ENCODE peak calls at places on chromosomes 7 and 10, in seven cellular contexts. O is Panc1, P is Peyer's patch, G is Karpas-422, I is ovary, M is ascending aorta, Z is vagina. N is an unnamed sample. For H3K9me3 and H3K36me3, the result is how much of the 10 kb centered on the place peaks cover.

GRCh38 chr7:138853448-138853847 is 55.5 kb upstream of the ATP6V0A4 start:
- DNase-seq in O (no peak), P (no peak), G (no peak), I (no peak), M (no peak), Z (no peak), N (no peak)

GRCh38 chr10:87093461-87094372 is 926 bp downstream of the GLUD1 start:
- DNase-seq in O (no peak), P (peak), G (peak), I (peak), M (peak), Z (no peak), N (peak)

GRCh38 chr10:17673517-17674051 is 29.6 kb downstream of the STAM start:
- DNase-seq in O (peak), P (no peak), G (no peak), I (no peak), M (no peak), Z (no peak), N (peak)

GRCh38 chr7:17706734-17707133 is 233.6 kb downstream of the SNX13 start:
- DNase-seq in O (peak), P (no peak), G (peak), I (no peak), M (no peak), Z (no peak), N (peak)

GRCh38 chr10:43048301-43049051 is 28.4 kb upstream of the RET start:
- DNase-seq in O (no peak), P (no peak), G (peak), I (no peak), M (no peak), Z (no peak), N (no peak)

GRCh38 chr10:57972783-57973182 is 294.9 kb downstream of the IPMK start:
- DNase-seq in O (no peak), P (no peak), G (no peak), I (no peak), M (no peak), Z (no peak), N (no peak)

GRCh38 chr7:146175716-146176115 is 59.1 kb downstream of the CNTNAP2 start:
- DNase-seq in O (no peak), P (no peak), G (no peak), I (no peak), M (no peak), Z (no peak), N (no peak)

GRCh38 chr10:98236866-98237265 is 31.1 kb downstream of the LOXL4 start:
- DNase-seq in O (no peak), P (no peak), G (no peak), I (no peak), M (no peak), Z (no peak), N (no peak)

GRCh38 chr7:106114735-106115383 is 2.7 kb upstream of the SYPL1 start:
- DNase-seq in O (no peak), P (peak), G (peak), I (no peak), M (no peak), Z (no peak), N (no peak)

GRCh38 chr7:10122573-10123100 is 851.0 kb upstream of the PHF14 start:
- DNase-seq in O (no peak), P (no peak), G (peak), I (no peak), M (no peak), Z (no peak), N (peak)

GRCh38 chr7:128974241-128974934 is 36.7 kb downstream of the IRF5 start:
- DNase-seq in O (no peak), P (no peak), G (no peak), I (no peak), M (no peak), Z (no peak), N (no peak)

GRCh38 chr10:130576427-130576826 is 440.2 kb downstream of the GLRX3 start:
- DNase-seq in O (no peak), P (no peak), G (no peak), I (no peak), M (no peak), Z (peak), N (no peak)

GRCh38 chr10:126242352-126243260 is 145.7 kb downstream of the ADAM12 start:
- DNase-seq in O (no peak), P (no peak), G (no peak), I (peak), M (no peak), Z (no peak), N (peak)

GRCh38 chr10:33152750-33153149 is 181.7 kb downstream of the NRP1 start:
- DNase-seq in O (no peak), P (no peak), G (no peak), I (no peak), M (no peak), Z (no peak), N (no peak)

GRCh38 chr10:63603709-63604445 is 82.7 kb downstream of the REEP3 start:
- DNase-seq in O (no peak), P (no peak), G (peak), I (no peak), M (no peak), Z (no peak), N (no peak)

GRCh38 chr7:143383642-143383957 is 2.5 kb downstream of the ZYX start:
- DNase-seq in O (no peak), P (no peak), G (no peak), I (no peak), M (no peak), Z (no peak), N (no peak)

GRCh38 chr7:102468416-102469350 is 3.9 kb downstream of the LRWD1 start:
- DNase-seq in O (no peak), P (no peak), G (no peak), I (no peak), M (no peak), Z (no peak), N (no peak)

GRCh38 chr7:18384491-18385143 is 110.9 kb upstream of the HDAC9 start:
- DNase-seq in O (no peak), P (no peak), G (no peak), I (no peak), M (no peak), Z (no peak), N (no peak)

GRCh38 chr10:35339946-35340345 is 3.6 kb downstream of the CCNY start:
- DNase-seq in O (no peak), P (no peak), G (no peak), I (no peak), M (no peak), Z (no peak), N (no peak)

GRCh38 chr7:66696774-66697191 is 43.8 kb upstream of the RABGEF1 start:
- DNase-seq in O (no peak), P (no peak), G (no peak), I (no peak), M (no peak), Z (no peak), N (peak)

GRCh38 chr10:131870411-131870810 is 30.4 kb upstream of the PPP2R2D start:
- DNase-seq in O (no peak), P (no peak), G (no peak), I (no peak), M (no peak), Z (no peak), N (no peak)

GRCh38 chr10:12605580-12606405 is 256.4 kb downstream of the CAMK1D start:
- DNase-seq in O (no peak), P (peak), G (peak), I (peak), M (peak), Z (no peak), N (peak)

GRCh38 chr7:17027803-17028163 is 146.0 kb upstream of the AGR3 start:
- DNase-seq in O (no peak), P (no peak), G (no peak), I (no peak), M (no peak), Z (no peak), N (no peak)

GRCh38 chr7:28687631-28688030 is 270.5 kb downstream of the TRIL start:
- DNase-seq in O (no peak), P (no peak), G (no peak), I (no peak), M (no peak), Z (no peak), N (no peak)

GRCh38 chr10:4765428-4765827 is 60.6 kb upstream of the AKR1E2 start:
- DNase-seq in O (no peak), P (no peak), G (no peak), I (no peak), M (no peak), Z (no peak), N (no peak)

GRCh38 chr10:113216068-113216467 is 266.0 kb downstream of the TCF7L2 start:
- DNase-seq in O (no peak), P (no peak), G (no peak), I (no peak), M (no peak), Z (no peak), N (no peak)

GRCh38 chr7:93203496-93203895 is 22.8 kb downstream of the HEPACAM2 start:
- DNase-seq in O (no peak), P (peak), G (no peak), I (no peak), M (no peak), Z (no peak), N (no peak)

GRCh38 chr7:47693161-47693740 is 111.3 kb upstream of the TNS3 start:
- DNase-seq in O (no peak), P (no peak), G (no peak), I (no peak), M (no peak), Z (no peak), N (no peak)

GRCh38 chr10:5494611-5495010 is 4.8 kb downstream of the CALML5 start:
- DNase-seq in O (no peak), P (no peak), G (no peak), I (no peak), M (no peak), Z (no peak), N (no peak)

GRCh38 chr10:60290558-60290957 is 99.1 kb downstream of the ANK3 start:
- DNase-seq in O (no peak), P (no peak), G (no peak), I (no peak), M (no peak), Z (no peak), N (peak)

GRCh38 chr7:19377611-19378339 is 232.6 kb upstream of the FERD3L start:
- DNase-seq in O (no peak), P (no peak), G (no peak), I (no peak), M (no peak), Z (no peak), N (peak)

GRCh38 chr7:87934699-87935372 is 785 bp downstream of the ADAM22 start:
- DNase-seq in O (no peak), P (no peak), G (peak), I (no peak), M (no peak), Z (no peak), N (peak)

GRCh38 chr7:112692333-112692732 is 97.9 kb downstream of the TMEM168 start:
- DNase-seq in O (no peak), P (no peak), G (no peak), I (no peak), M (no peak), Z (no peak), N (no peak)

GRCh38 chr7:17709127-17709526 is 231.2 kb downstream of the SNX13 start:
- DNase-seq in O (no peak), P (no peak), G (no peak), I (no peak), M (no peak), Z (no peak), N (no peak)

GRCh38 chr10:83539528-83540308 is 599.6 kb upstream of the GHITM start:
- DNase-seq in O (no peak), P (no peak), G (no peak), I (peak), M (no peak), Z (no peak), N (no peak)

GRCh38 chr7:40673285-40673684 is 538.5 kb downstream of the SUGCT start:
- DNase-seq in O (peak), P (no peak), G (no peak), I (no peak), M (no peak), Z (no peak), N (no peak)

GRCh38 chr10:99548041-99548530 is 15.3 kb downstream of the NKX2-3 start:
- DNase-seq in O (no peak), P (no peak), G (peak), I (no peak), M (no peak), Z (no peak), N (peak)

GRCh38 chr7:74289660-74290589 is 718 bp downstream of the CLIP2 start:
- DNase-seq in O (no peak), P (peak), G (no peak), I (peak), M (no peak), Z (no peak), N (no peak)

GRCh38 chr7:90856317-90857072 is 260.4 kb downstream of the CDK14 start:
- DNase-seq in O (no peak), P (no peak), G (no peak), I (no peak), M (no peak), Z (no peak), N (no peak)

DNA sequence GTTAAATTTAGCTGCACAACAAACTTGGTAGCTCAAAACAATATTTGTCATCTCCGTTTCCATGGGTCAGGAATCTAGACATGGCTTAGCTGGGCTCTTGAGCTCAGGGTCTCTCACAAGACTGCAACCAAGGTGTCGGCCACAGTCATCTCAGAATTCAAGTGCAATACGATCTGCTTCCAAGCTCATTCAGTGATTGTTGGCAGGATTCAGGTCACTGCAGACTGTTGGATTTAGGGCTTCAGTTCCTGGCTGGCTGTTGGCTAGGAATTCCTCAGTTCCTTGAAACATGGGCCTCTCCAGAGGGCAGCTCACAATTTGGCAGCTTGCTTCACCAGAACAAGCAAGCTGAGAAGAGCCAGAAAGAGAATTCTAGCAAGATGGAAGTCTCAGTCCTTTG is 17.5 kb upstream of the CHST3 start:
- DNase-seq in O (no peak), P (no peak), G (no peak), I (no peak), M (no peak), Z (no peak), N (no peak)
- H3K9me3 ChIP-seq in O (under half), P (under half), G (under half), I (under half), M (under half), Z (under half), N (under half)

GRCh38 chr10:26829810-26830515 is 30.8 kb downstream of the ABI1 start:
- DNase-seq in O (no peak), P (no peak), G (no peak), I (no peak), M (no peak), Z (no peak), N (no peak)

GRCh38 chr10:26837139-26837538 is 23.6 kb downstream of the ABI1 start:
- DNase-seq in O (no peak), P (no peak), G (no peak), I (no peak), M (no peak), Z (no peak), N (no peak)

GRCh38 chr10:26832960-26833359 is 27.8 kb downstream of the ABI1 start:
- DNase-seq in O (no peak), P (no peak), G (no peak), I (no peak), M (no peak), Z (no peak), N (no peak)

GRCh38 chr10:26839966-26840627 is 20.7 kb downstream of the ABI1 start:
- DNase-seq in O (no peak), P (no peak), G (no peak), I (no peak), M (no peak), Z (no peak), N (no peak)

DNA sequence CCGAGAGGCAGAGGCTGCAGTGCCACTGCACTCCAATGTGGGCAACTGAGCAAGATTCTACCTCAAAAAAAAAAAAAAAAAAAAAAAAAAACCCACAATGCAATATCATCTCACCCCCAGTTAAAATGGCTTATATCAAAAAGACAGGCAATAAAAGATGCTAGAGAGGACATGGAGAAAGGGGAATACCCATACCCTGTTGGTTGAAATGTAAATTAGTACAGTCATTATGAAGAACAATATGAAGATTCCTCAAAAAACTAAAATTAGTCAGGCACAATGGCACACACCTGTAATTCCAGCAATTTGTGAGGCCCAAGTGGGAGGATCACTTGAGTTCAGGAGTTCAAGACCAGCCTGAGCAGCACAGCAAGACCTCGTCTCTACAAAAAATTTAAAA is 25.7 kb downstream of the ABI1 start:
- DNase-seq in O (no peak), P (no peak), G (no peak), I (no peak), M (no peak), Z (no peak), N (no peak)
- H3K36me3 ChIP-seq in O (under half), P (under half), G (under half), I (under half), M (under half), Z (under half), N (under half)

DNA sequence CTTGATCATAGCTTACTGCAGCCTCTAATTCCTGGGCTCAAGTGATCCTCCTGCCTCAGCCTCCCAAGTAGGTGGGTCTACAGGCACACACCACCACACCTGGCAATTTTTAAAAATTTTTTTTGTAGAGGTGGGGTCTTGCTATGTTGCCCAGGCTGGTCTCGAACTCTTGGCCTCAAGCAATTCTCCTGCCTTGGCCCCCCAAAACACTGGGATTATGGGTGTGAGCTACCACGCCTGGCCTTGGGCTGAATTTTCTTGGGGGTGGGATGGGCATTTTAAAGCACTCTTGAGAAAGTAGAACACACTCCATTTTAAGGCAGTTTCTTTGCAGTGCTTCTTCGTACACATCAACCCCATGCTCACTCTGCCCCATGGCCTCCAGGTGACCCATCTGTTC is 28.7 kb downstream of the TBXAS1 start:
- DNase-seq in O (no peak), P (no peak), G (peak), I (no peak), M (no peak), Z (no peak), N (no peak)
- H3K27ac ChIP-seq in O (no peak), P (no peak), G (no peak), I (no peak), M (no peak), Z (no peak), N (no peak)

DNA sequence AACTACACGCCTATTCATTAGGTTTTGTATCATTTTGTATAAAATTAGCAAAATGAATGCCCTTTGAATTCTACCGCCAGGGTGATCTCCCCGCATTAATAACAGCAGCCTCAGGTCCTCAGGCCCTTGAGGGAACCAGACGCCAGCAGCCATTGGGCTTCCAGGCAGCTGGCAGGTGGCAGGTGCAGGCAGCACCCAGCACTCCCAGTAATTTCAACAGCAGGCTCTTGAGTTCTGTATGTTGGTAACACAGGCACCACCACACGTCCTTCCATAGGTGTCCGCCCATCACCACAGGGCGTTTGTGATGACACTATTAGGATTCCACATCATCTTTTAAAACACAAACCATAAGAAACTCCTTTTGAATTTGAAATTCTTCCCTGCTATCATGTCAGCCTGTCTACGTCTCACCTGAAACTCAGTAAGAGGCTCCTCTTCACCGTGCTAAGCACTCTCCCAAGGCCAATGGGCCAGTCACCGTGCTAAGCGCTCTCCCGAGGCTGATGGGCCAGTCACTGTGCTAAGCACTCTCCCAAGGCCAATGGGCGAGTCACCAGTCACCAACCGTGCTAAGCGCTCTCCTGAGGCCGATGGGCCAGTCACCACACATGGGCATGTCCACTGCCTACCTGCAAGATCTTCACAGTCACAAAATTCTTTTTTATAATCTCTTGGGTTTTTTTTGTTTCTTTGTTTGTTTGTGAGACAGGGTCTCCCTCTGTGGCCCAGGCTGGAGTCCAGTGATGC is 509.3 kb downstream of the PTPRN2 start:
- DNase-seq in O (no peak), P (peak), G (no peak), I (no peak), M (no peak), Z (no peak), N (no peak)
- H3K9me3 ChIP-seq in O (under half), P (under half), G (under half), I (under half), M (under half), Z (under half), N (under half)

GRCh38 chr10:79262959-79263746 is 84.1 kb upstream of the PPIF start:
- DNase-seq in O (no peak), P (no peak), G (peak), I (no peak), M (no peak), Z (no peak), N (no peak)
- H3K36me3 ChIP-seq in O (under half), P (under half), G (under half), I (under half), M (under half), Z (under half), N (under half)

DNA sequence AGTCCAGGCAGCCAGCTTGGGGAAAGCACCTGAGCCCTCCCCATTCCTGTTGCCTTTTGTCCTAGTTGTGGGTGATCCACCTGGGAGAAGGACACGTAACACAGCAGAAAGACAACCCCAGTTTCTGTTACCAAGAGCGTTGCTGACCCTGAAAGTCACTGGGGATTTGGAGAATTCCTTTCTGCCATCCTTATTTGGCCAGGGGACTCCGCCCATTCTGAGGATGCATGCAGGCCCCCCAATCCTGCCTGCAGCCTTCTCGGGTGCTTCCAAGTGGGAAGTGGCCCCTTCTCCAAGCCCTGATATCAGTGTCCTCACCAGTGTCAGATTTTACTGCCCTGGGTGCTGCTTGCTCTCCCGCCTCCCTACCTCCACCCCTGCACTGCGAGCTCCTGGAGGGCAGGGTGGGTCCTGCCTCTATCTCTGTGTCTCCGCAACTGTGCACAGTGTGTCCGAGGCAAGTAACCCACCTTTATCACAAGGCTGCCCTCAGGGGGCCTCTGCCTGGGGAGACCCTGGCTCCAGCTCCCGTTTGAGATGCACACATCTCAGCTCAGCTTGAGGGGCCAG is 9.2 kb upstream of the ADCY1 start:
- DNase-seq in O (no peak), P (no peak), G (no peak), I (no peak), M (no peak), Z (peak), N (no peak)
- H3K27ac ChIP-seq in O (no peak), P (no peak), G (no peak), I (no peak), M (no peak), Z (peak), N (no peak)

N was measured in SJCRH30.